ENCODE peak calls at places on chromosomes 13 and 19, in seven cellular contexts. N is neuronal stem cell, E is mesenchymal stem cell, B is trophoblast cell, W is mesendoderm, V is H1, G is IMR-90. J is an unnamed sample.

GRCh38 chr19:39351537-39352037 is 9.4 kb downstream of the SAMD4B start:
- DNase-seq in G (peak), V (no peak), N (no peak), W (no peak), B (no peak), E (peak), J (no peak)

GRCh38 chr19:18672606-18673337 is 10.7 kb upstream of the CRTC1 start:
- DNase-seq in W (peak), B (no peak), E (peak), V (no peak), G (peak), N (no peak), J (peak)

GRCh38 chr19:5691205-5691929 is 1.3 kb downstream of the RPL36 start:
- DNase-seq in N (no peak), W (no peak), G (peak), E (peak), V (no peak), B (no peak), J (peak)

GRCh38 chr13:45445053-45445452 is 19.7 kb upstream of the COG3 start:
- DNase-seq in W (no peak), V (no peak), B (peak), G (no peak), E (no peak), N (no peak), J (no peak)

GRCh38 chr19:55447421-55448174 is 4.5 kb upstream of the SHISA7 start:
- DNase-seq in N (no peak), V (no peak), W (peak), E (peak), B (no peak), G (peak), J (no peak)

GRCh38 chr13:27147530-27148170 is 24.0 kb downstream of the USP12 start:
- DNase-seq in B (no peak), E (no peak), V (no peak), W (no peak), N (no peak), G (peak), J (no peak)

GRCh38 chr13:82688400-82688999 is 1193.8 kb downstream of the SLITRK1 start:
- DNase-seq in G (peak), E (peak), W (no peak), B (no peak), N (no peak), V (no peak), J (no peak)

GRCh38 chr19:18086590-18087138 is at the start of gene IL12RB1:
- DNase-seq in E (no peak), V (no peak), B (no peak), W (no peak), N (no peak), G (no peak), J (no peak)

GRCh38 chr13:80131204-80131603 is 209.7 kb downstream of the SPRY2 start:
- DNase-seq in E (peak), V (no peak), W (peak), G (peak), N (no peak), B (no peak), J (peak)

GRCh38 chr19:18636183-18636968 is 452 bp upstream of the KLHL26 start:
- DNase-seq in B (peak), E (peak), G (peak), W (peak), N (peak), V (peak), J (peak)

GRCh38 chr19:51448011-51448744 is 10.1 kb downstream of the SIGLEC8 start:
- DNase-seq in V (no peak), B (no peak), W (no peak), E (no peak), N (no peak), G (no peak), J (no peak)

GRCh38 chr13:76293346-76293745 is 592.9 kb downstream of the KCTD12 start:
- DNase-seq in N (no peak), B (peak), E (peak), G (peak), V (no peak), W (no peak), J (no peak)

GRCh38 chr13:96551540-96551939 is 442.7 kb downstream of the OXGR1 start:
- DNase-seq in E (peak), N (no peak), V (no peak), W (peak), B (no peak), G (no peak), J (no peak)

GRCh38 chr13:90717451-90717936 is 630.0 kb upstream of the MIR17HG start:
- DNase-seq in W (peak), E (peak), G (peak), N (peak), B (no peak), V (no peak), J (no peak)

GRCh38 chr19:34155686-34156085 is 16.6 kb upstream of the LSM14A start:
- DNase-seq in W (no peak), N (no peak), V (no peak), G (peak), E (peak), B (no peak), J (no peak)

GRCh38 chr13:112165712-112166111 is 98.8 kb downstream of the SOX1 start:
- DNase-seq in W (no peak), E (no peak), V (no peak), B (no peak), G (no peak), N (no peak), J (no peak)

DNA sequence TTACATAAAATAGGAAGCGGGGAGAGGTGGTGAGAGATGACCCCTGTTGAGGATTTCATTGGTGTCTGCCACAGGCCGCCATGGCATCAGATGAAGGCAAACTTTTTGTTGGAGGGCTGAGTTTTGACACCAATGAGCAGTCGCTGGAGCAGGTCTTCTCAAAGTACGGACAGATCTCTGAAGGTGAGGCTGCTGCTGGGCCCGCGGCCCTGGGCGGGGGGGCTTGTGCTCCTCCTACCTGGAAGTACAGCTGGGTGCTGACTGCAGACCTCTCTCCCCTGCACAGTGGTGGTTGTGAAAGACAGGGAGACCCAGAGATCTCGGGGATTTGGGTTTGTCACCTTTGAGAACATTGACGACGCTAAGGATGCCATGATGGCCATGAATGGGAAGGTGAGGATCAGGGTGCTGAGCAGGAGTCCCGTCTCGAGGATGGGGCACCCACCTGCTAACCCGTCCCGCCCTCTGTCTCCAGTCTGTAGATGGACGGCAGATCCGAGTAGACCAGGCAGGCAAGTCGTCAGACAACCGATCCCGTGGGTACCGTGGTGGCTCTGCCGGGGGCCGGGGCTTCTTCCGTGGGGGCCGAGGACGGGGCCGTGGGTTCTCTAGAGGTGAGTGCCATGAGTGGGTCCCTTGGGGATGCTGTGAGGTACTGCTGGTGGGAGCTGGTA is 1.9 kb downstream of the CIRBP start:
- DNase-seq in E (no peak), B (no peak), N (no peak), G (no peak), V (no peak), W (no peak), J (no peak)
- H3K9ac ChIP-seq in E (peak), B (no peak), N (peak), G (peak), V (peak), W (peak), J (no peak)

DNA sequence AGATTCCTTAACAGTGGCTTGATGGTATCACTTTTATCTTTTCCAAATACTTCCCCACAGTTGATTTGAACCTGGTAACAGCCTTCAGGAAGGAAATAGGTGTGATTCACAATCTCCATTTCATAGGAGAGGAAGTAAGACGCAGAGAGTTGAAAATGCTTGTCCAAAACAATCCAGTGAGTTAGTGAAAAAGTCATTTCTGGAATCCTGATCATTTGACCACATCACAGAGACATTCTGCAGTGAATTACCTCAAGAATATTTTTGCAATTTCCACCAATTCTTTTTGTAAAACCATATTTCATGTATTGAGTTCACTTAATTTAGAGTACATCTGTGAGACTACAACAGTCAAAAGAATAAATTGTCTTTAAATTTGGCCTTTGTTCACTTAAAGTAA is 292.8 kb downstream of the DCLK1 start:
- DNase-seq in G (peak), N (no peak), B (peak), E (peak), W (no peak), V (no peak), J (no peak)
- H3K4me2 ChIP-seq in G (no peak), N (no peak), B (no peak), E (no peak), W (no peak), V (no peak), J (no peak)

DNA sequence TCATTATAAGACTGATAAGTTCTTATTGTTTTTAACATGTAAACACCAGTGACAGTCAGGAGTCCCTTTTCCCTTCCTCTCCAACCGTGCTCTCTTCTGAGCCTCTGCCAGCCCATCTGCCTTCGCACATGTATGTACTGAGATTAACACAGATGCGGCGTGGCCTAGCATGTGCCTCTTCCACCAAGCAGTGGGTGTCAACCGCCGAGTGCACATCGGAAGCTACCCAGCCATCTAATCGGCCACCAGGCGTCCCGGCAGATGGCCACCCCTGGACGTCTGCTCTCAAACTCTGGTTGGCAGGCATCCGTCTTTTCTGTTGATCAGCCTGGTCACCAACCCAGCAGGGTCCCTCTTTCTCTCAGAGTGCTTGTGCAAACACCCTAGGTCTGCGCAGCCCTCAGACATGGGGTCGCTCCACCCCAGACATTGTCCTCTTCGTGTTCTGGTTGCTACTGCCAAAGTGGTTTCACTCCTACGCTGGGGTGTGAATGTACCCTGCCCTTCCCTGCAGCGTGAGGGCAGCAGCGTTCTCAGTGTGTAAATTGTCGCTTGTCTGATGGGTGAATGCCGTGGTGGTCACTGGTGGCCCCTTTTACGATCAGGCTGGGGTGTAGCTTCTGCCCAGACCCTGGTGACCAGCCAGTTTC is 57.7 kb upstream of the LDLR start:
- DNase-seq in N (no peak), B (no peak), E (no peak), V (no peak), G (no peak), W (no peak), J (no peak)
- H3K23ac ChIP-seq in N (no peak), B (no peak), E (no peak), V (no peak), G (no peak), W (no peak), J (no peak)

GRCh38 chr19:44212865-44213346 is 574 bp downstream of the ZNF227 start:
- DNase-seq in V (no peak), W (peak), B (no peak), N (no peak), G (peak), E (peak), J (no peak)

GRCh38 chr19:44207126-44207803 is 5.1 kb upstream of the ZNF227 start:
- DNase-seq in B (peak), E (peak), G (peak), V (peak), N (peak), W (peak), J (peak)

GRCh38 chr19:44212250-44212864 is at the start of gene ZNF227:
- DNase-seq in B (peak), N (peak), W (peak), V (peak), G (peak), E (peak), J (peak)
- H3K9ac ChIP-seq in B (peak), N (peak), W (peak), V (peak), G (peak), E (peak), J (peak)

J was measured in H9.